ENCODE peak calls at places on chromosomes 4 and X, in nine cellular contexts. I is upper lobe of left lung, H is ovary, T is tibial nerve, F is sigmoid colon, D is left lung, J is tibial artery, P is psoas muscle, N is ascending aorta. E is an unnamed sample.
A peak's percentile ranks its signal among the peaks of the same experiment; 100 is the strongest.

GRCh38 chr4:33477715-33478114 is 2757.5 kb downstream of the PCDH7 start:
- DNase-seq in F (no peak), H (no peak), N (no peak), I (no peak), T (no peak), D (no peak), P (no peak), J (no peak), E (no peak)

GRCh38 chr4:79575709-79576479 is 167.9 kb upstream of the GK2 start:
- DNase-seq in I (no peak), T (no peak), J (peak; percentile 43), F (peak; percentile 70), H (no peak), N (no peak), D (no peak), P (no peak), E (peak; percentile 39)

GRCh38 chr4:61555789-61556188 is 355.7 kb downstream of the ADGRL3 start:
- DNase-seq in N (no peak), H (no peak), D (no peak), I (no peak), T (no peak), F (no peak), J (no peak), P (no peak), E (no peak)

GRCh38 chrX:63657821-63658220 is 127.2 kb downstream of the ARHGEF9 start:
- DNase-seq in D (peak; percentile 63), J (peak; percentile 77), P (peak; percentile 24), T (no peak), F (no peak), H (no peak), N (peak; percentile 89), I (peak; percentile 72), E (no peak)

GRCh38 chrX:132837126-132837525 is 121.3 kb downstream of the HS6ST2 start:
- DNase-seq in N (no peak), J (no peak), D (no peak), F (no peak), I (no peak), P (no peak), T (no peak), H (no peak), E (no peak)

GRCh38 chrX:39772057-39772832 is 325.5 kb downstream of the BCOR start:
- DNase-seq in J (no peak), P (no peak), I (peak; percentile 36), F (no peak), N (no peak), H (no peak), T (no peak), D (no peak), E (peak; percentile 21)

GRCh38 chr4:20433101-20433705 is 181.5 kb downstream of the SLIT2 start:
- DNase-seq in H (no peak), I (no peak), F (no peak), T (no peak), P (no peak), D (no peak), N (no peak), J (no peak), E (no peak)

GRCh38 chr4:38092701-38093100 is 132.5 kb downstream of the PTTG2 start:
- DNase-seq in N (no peak), D (no peak), H (no peak), J (no peak), P (no peak), I (no peak), T (no peak), F (no peak), E (no peak)

GRCh38 chr4:62548108-62548524 is 1348.0 kb downstream of the ADGRL3 start:
- DNase-seq in I (no peak), J (peak; percentile 54), F (no peak), N (no peak), P (peak; percentile 36), D (no peak), H (no peak), T (no peak), E (peak; percentile 18)

GRCh38 chr4:48944252-48944651 is 37.7 kb upstream of the OCIAD2 start:
- DNase-seq in I (no peak), F (no peak), D (no peak), J (no peak), P (no peak), N (no peak), T (no peak), H (no peak), E (no peak)

GRCh38 chr4:101708640-101709039 is 81.9 kb upstream of the BANK1 start:
- DNase-seq in N (no peak), J (no peak), T (no peak), P (no peak), I (no peak), F (no peak), H (no peak), D (no peak), E (no peak)

GRCh38 chr4:145148980-145149379 is 31.4 kb downstream of the OTUD4 start:
- DNase-seq in I (no peak), H (no peak), T (no peak), N (no peak), D (no peak), F (no peak), P (no peak), J (no peak), E (no peak)

GRCh38 chr4:53790286-53790685 is 199.0 kb upstream of the LNX1 start:
- DNase-seq in H (no peak), D (no peak), F (no peak), T (no peak), I (no peak), J (no peak), P (no peak), N (no peak), E (no peak)

GRCh38 chrX:41889317-41890025 is 33.9 kb downstream of the CASK start:
- DNase-seq in P (no peak), N (no peak), F (no peak), I (no peak), J (no peak), T (no peak), H (no peak), D (no peak), E (no peak)

GRCh38 chrX:103628386-103629290 is at the start of gene TCEAL1:
- DNase-seq in F (peak; percentile 89), I (peak; percentile 79), N (peak; percentile 77), T (peak; percentile 45), H (peak; percentile 80), J (peak; percentile 70), D (peak; percentile 72), P (peak; percentile 58), E (peak; percentile 38)

GRCh38 chrX:44708470-44708869 is 135.4 kb upstream of the DUSP21 start:
- DNase-seq in H (no peak), N (no peak), J (no peak), D (no peak), F (no peak), I (no peak), P (no peak), T (no peak), E (no peak)

GRCh38 chrX:153438522-153438921 is 7.3 kb downstream of the TREX2 start:
- DNase-seq in I (no peak), N (no peak), T (no peak), D (no peak), J (no peak), P (no peak), F (no peak), H (no peak), E (no peak)

GRCh38 chr4:156892695-156893211 is 78.8 kb downstream of the PDGFC start:
- DNase-seq in T (no peak), J (no peak), H (no peak), P (no peak), D (no peak), I (no peak), N (no peak), F (no peak), E (no peak)

DNA sequence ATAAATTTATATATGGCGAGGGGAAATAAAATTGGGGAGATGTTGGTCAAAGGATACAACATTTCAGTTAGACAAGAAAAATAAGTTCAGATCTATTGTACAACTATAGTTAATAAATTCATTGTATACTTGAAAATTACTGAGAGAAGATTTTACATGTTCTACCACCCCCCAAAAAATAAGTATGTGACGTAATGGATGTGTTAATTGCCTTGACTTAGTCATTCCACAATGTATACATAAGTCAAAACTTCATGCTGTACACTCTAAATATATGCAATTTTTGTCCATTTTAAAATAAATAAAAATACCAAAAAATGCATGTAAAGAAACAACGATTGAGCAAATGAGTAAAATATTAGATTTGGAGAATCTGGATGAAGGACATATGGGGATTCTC is 1.8 kb downstream of the USP11 start:
- DNase-seq in P (no peak), J (no peak), D (no peak), N (no peak), F (no peak), I (no peak), T (no peak), H (no peak), E (no peak)
- H3K27ac ChIP-seq in P (peak overlapping the region; percentile 91), J (peak overlapping the region; percentile 98), D (peak overlapping the region; percentile 92), N (no peak overlapping the region), F (peak overlapping the region; percentile 94), I (peak overlapping the region; percentile 97), T (peak overlapping the region; percentile 88), H (no peak overlapping the region), E (peak overlapping the region; percentile 93)

GRCh38 chr4:84179413-84179812 is 319.7 kb downstream of the NKX6-1 start:
- DNase-seq in I (no peak), H (no peak), J (no peak), T (no peak), F (no peak), N (no peak), D (no peak), P (no peak), E (no peak)
- H3K27me3 ChIP-seq in I (no peaks in the 10 kb centered on the region), H (no peaks in the 10 kb centered on the region), J (no peaks in the 10 kb centered on the region), T (no peaks in the 10 kb centered on the region), F (no peaks in the 10 kb centered on the region), N (no peaks in the 10 kb centered on the region), D (no peaks in the 10 kb centered on the region), P (no peaks in the 10 kb centered on the region), E (no peaks in the 10 kb centered on the region)

GRCh38 chrX:12974797-12975669 is at the start of gene TMSB4X:
- DNase-seq in D (peak; percentile 88), P (peak; percentile 82), F (peak; percentile 93), I (peak; percentile 81), J (peak; percentile 78), H (peak; percentile 90), T (peak; percentile 71), N (peak; percentile 91), E (peak; percentile 58)
- H3K4me3 ChIP-seq in D (peak within 1 kb of the TSS; percentile 63), P (peak within 1 kb of the TSS; percentile 73), F (peak within 1 kb of the TSS; percentile 57), I (peak within 1 kb of the TSS; percentile 50), J (peak within 1 kb of the TSS; percentile 86), H (peak within 1 kb of the TSS; percentile 54), T (peak within 1 kb of the TSS; percentile 66), N (peak within 1 kb of the TSS; percentile 70), E (peak within 1 kb of the TSS; percentile 65)

GRCh38 chr4:176377705-176378302 is 58.0 kb downstream of the SPCS3 start:
- DNase-seq in F (no peak), H (no peak), D (no peak), P (no peak), N (no peak), I (no peak), J (no peak), T (no peak), E (no peak)
- H3K27ac ChIP-seq in F (no peak overlapping the region), H (no peak overlapping the region), D (no peak overlapping the region), P (no peak overlapping the region), N (no peak overlapping the region), I (no peak overlapping the region), J (no peak overlapping the region), T (no peak overlapping the region), E (no peak overlapping the region)

E was measured in gastrocnemius medialis.